ENCODE peak calls at places on chromosomes 6 and 20, in nine cellular contexts. T, R, I, A, L, B, Q, J and S are unnamed samples. For H3K4me1, the result is how much of the 10 kb centered on the place peaks cover.

GRCh38 chr6:141824258-141824795 is 308.4 kb upstream of the GJE1 start:
- DNase-seq in B (no peak), Q (no peak), L (no peak), J (no peak), I (no peak), T (no peak), A (no peak), R (no peak), S (no peak)

GRCh38 chr6:28587011-28587745 is 61.5 kb downstream of the GPX5 start:
- DNase-seq in R (no peak), A (peak), Q (peak), T (peak), J (peak), L (peak), B (peak), I (no peak), S (peak)

GRCh38 chr6:76451926-76452709 is 379.7 kb upstream of the IMPG1 start:
- DNase-seq in R (no peak), L (no peak), T (no peak), Q (no peak), B (no peak), A (no peak), J (no peak), I (no peak), S (no peak)

GRCh38 chr6:14559754-14560527 is 442.4 kb downstream of the CD83 start:
- DNase-seq in I (no peak), T (no peak), R (peak), L (no peak), A (no peak), B (peak), Q (no peak), J (no peak), S (no peak)

GRCh38 chr20:47235853-47236638 is 120.5 kb downstream of the ZMYND8 start:
- DNase-seq in I (no peak), R (no peak), Q (no peak), A (no peak), L (no peak), J (no peak), B (no peak), T (no peak), S (no peak)

GRCh38 chr20:30985386-30985785 is 272.1 kb upstream of the DEFB115 start:
- DNase-seq in A (no peak), J (no peak), I (peak), B (no peak), L (no peak), R (no peak), Q (peak), T (peak), S (no peak)

GRCh38 chr6:90362273-90362672 is 65.6 kb upstream of the BACH2 start:
- DNase-seq in L (peak), T (no peak), B (peak), I (no peak), A (no peak), R (peak), J (no peak), Q (no peak), S (no peak)

GRCh38 chr6:108872001-108872974 is 24.1 kb downstream of the ARMC2 start:
- DNase-seq in I (peak), L (no peak), A (no peak), T (no peak), B (no peak), Q (no peak), J (peak), R (no peak), S (no peak)

GRCh38 chr6:45513331-45513730 is 135.6 kb upstream of the SUPT3H start:
- DNase-seq in B (peak), J (no peak), A (no peak), T (no peak), I (no peak), L (no peak), R (no peak), Q (no peak), S (no peak)

GRCh38 chr20:4234128-4234527 is 218.8 kb upstream of the RNF24 start:
- DNase-seq in B (no peak), A (peak), J (no peak), R (peak), I (no peak), L (peak), T (no peak), Q (no peak), S (no peak)

GRCh38 chr6:144447487-144447886 is 162.4 kb downstream of the UTRN start:
- DNase-seq in B (no peak), J (no peak), I (no peak), L (peak), R (peak), T (no peak), A (peak), Q (no peak), S (no peak)

GRCh38 chr6:92110390-92110789 is 1309.0 kb downstream of the EPHA7 start:
- DNase-seq in I (no peak), T (no peak), B (peak), L (peak), R (no peak), J (no peak), Q (no peak), A (no peak), S (no peak)

GRCh38 chr6:33786736-33787135 is 2.2 kb downstream of the LEMD2 start:
- DNase-seq in I (no peak), T (no peak), Q (no peak), B (no peak), R (no peak), J (no peak), L (no peak), A (no peak), S (no peak)

GRCh38 chr20:58040447-58041290 is 187.8 kb downstream of the ANKRD60 start:
- DNase-seq in I (no peak), J (no peak), L (no peak), T (no peak), A (no peak), B (no peak), R (no peak), Q (no peak), S (no peak)

GRCh38 chr20:33437141-33437911 is 6.2 kb downstream of the SNTA1 start:
- DNase-seq in R (peak), T (no peak), J (no peak), B (peak), Q (no peak), I (no peak), L (no peak), A (no peak), S (no peak)

GRCh38 chr6:4788953-4789584 is 12.9 kb downstream of the CDYL start:
- DNase-seq in L (no peak), I (no peak), R (no peak), A (no peak), B (no peak), T (no peak), Q (no peak), J (no peak), S (no peak)

GRCh38 chr6:90000864-90001731 is 106.8 kb downstream of the GJA10 start:
- DNase-seq in Q (no peak), R (peak), I (no peak), A (peak), T (no peak), L (peak), B (no peak), J (no peak), S (no peak)

GRCh38 chr6:80132942-80133517 is 26.6 kb downstream of the BCKDHB start:
- DNase-seq in I (peak), B (peak), J (no peak), Q (no peak), A (peak), L (peak), R (peak), T (no peak), S (peak)

GRCh38 chr20:8151371-8151770 is 19.3 kb downstream of the PLCB1 start:
- DNase-seq in B (no peak), J (no peak), L (peak), R (no peak), I (no peak), Q (no peak), T (no peak), A (no peak), S (no peak)

GRCh38 chr6:170243791-170244291 is 47.0 kb downstream of the DLL1 start:
- DNase-seq in Q (peak), J (no peak), L (no peak), T (no peak), I (peak), R (no peak), B (no peak), A (no peak), S (no peak)

GRCh38 chr20:63701329-63702035 is 5.0 kb downstream of the TNFRSF6B start:
- DNase-seq in B (no peak), A (no peak), Q (peak), I (peak), L (no peak), T (peak), R (no peak), J (no peak), S (peak)

GRCh38 chr6:82183642-82184282 is 63.8 kb downstream of the IBTK start:
- DNase-seq in R (no peak), I (no peak), A (no peak), L (no peak), Q (no peak), J (no peak), T (no peak), B (no peak), S (no peak)

GRCh38 chr6:85997206-85997605 is 354.5 kb upstream of the SYNCRIP start:
- DNase-seq in R (no peak), Q (no peak), B (no peak), I (no peak), A (no peak), L (no peak), J (no peak), T (no peak), S (no peak)

GRCh38 chr6:33802186-33803061 is 1.4 kb downstream of the MLN start:
- DNase-seq in A (no peak), L (no peak), R (no peak), J (no peak), B (no peak), T (no peak), I (no peak), Q (no peak), S (no peak)

GRCh38 chr6:95693108-95693507 is 115.8 kb downstream of the MANEA start:
- DNase-seq in A (no peak), T (no peak), I (no peak), Q (no peak), R (no peak), J (no peak), B (peak), L (no peak), S (no peak)

GRCh38 chr6:56842602-56843475 is 112.1 kb upstream of the BEND6 start:
- DNase-seq in L (peak), T (peak), B (peak), Q (no peak), I (peak), R (peak), A (peak), J (no peak), S (peak)

GRCh38 chr6:170276369-170277057 is 14.4 kb downstream of the DLL1 start:
- DNase-seq in I (peak), J (no peak), Q (peak), T (no peak), L (no peak), B (no peak), A (no peak), R (no peak), S (no peak)

GRCh38 chr6:12012566-12013367 is 655 bp downstream of the HIVEP1 start:
- DNase-seq in R (peak), L (peak), T (peak), Q (peak), J (peak), B (peak), A (peak), I (peak), S (peak)

GRCh38 chr6:18515767-18516166 is 128.6 kb downstream of the RNF144B start:
- DNase-seq in Q (no peak), I (no peak), L (no peak), R (no peak), B (no peak), A (no peak), J (no peak), T (no peak), S (no peak)

GRCh38 chr6:31572041-31572911 is at the start of gene LTA:
- DNase-seq in A (no peak), T (no peak), L (no peak), B (no peak), I (no peak), J (peak), R (no peak), Q (peak), S (peak)
- H3K4me3 ChIP-seq in A (no peak), T (peak), L (no peak), B (no peak), I (no peak), J (peak), R (no peak), Q (no peak), S (no peak)

DNA sequence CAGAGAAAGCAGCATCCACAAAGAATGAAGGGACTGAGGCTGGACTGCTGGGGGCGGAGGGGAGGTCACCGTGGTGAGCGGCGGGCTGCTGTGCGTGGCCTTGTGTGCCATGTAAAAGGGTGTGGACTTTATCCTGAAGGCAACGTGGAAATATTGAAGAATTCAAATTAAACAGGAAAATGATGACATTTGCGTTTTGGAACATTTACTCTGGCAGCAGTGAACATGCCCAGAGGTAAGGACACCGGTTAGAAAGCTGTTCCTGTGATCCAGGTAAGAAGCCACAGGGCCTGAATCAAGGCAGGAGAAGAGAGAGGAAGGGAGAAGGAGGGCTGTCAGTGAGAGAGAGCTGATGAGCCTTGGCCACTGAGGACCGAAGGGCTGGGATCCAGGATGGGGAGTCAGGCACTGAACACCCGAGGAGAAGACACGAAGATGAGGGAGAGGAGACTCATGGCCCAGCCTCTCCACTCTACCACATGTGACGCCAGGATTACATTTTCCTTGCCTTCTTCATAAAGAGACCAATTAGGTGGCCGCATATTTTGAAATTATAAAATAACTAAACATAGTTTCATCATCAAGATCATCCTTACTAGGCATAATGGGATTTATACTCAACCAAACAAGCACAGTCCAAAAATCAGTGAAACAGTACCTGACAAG is 58.4 kb downstream of the TRAM2 start:
- DNase-seq in Q (peak), B (no peak), A (no peak), I (no peak), R (no peak), T (no peak), L (no peak), J (no peak), S (no peak)
- H3K4me1 ChIP-seq in Q (half or more), B (under half), A (under half), I (half or more), R (under half), T (under half), L (half or more), J (under half), S (under half)

GRCh38 chr6:148138478-148138877 is 204.2 kb upstream of the SASH1 start:
- DNase-seq in R (no peak), L (no peak), J (no peak), B (no peak), T (no peak), A (no peak), I (no peak), Q (no peak), S (no peak)
- H3K4me3 ChIP-seq in R (no peak), L (no peak), J (no peak), B (no peak), T (no peak), A (no peak), I (no peak), Q (no peak), S (no peak)

GRCh38 chr20:53941680-53942079 is 128.7 kb downstream of the BCAS1 start:
- DNase-seq in A (no peak), Q (no peak), L (no peak), B (no peak), T (no peak), R (no peak), J (no peak), I (no peak), S (no peak)
- H3K4me1 ChIP-seq in A (under half), Q (under half), L (under half), B (under half), T (under half), R (under half), J (under half), I (under half), S (under half)